ENCODE peak calls at places on chromosomes 3 and 15, in seven cellular contexts. One of them, this sample, is unnamed.

GRCh38 chr3:194320100-194320499 is 31.0 kb downstream of the CPN2 start:
- DNase-seq in body of pancreas: no peak
- DNase-seq in AG09319: no peak
- DNase-seq in NAMALWA: no peak
- DNase-seq in head of caudate nucleus: no peak
- DNase-seq in lower leg skin: no peak
- DNase-seq in HuH-7: no peak
- DNase-seq in this sample: no peak

GRCh38 chr3:40317061-40317676 is 7.7 kb downstream of the EIF1B start:
- DNase-seq in AG09319: no peak
- DNase-seq in NAMALWA: peak; percentile 86
- DNase-seq in HuH-7: peak; percentile 54
- DNase-seq in head of caudate nucleus: peak; percentile 41
- DNase-seq in lower leg skin: peak; percentile 36
- DNase-seq in body of pancreas: peak; percentile 69
- DNase-seq in this sample: no peak

GRCh38 chr3:133384331-133385027 is 15.4 kb upstream of the BFSP2 start:
- DNase-seq in AG09319: peak; percentile 7
- DNase-seq in NAMALWA: peak; percentile 79
- DNase-seq in body of pancreas: peak; percentile 69
- DNase-seq in head of caudate nucleus: peak; percentile 73
- DNase-seq in lower leg skin: no peak
- DNase-seq in HuH-7: peak; percentile 85
- DNase-seq in this sample: peak; percentile 28

GRCh38 chr3:77915341-77915740 is 875.4 kb downstream of the ROBO2 start:
- DNase-seq in AG09319: no peak
- DNase-seq in NAMALWA: no peak
- DNase-seq in lower leg skin: no peak
- DNase-seq in head of caudate nucleus: no peak
- DNase-seq in HuH-7: no peak
- DNase-seq in body of pancreas: no peak
- DNase-seq in this sample: no peak

GRCh38 chr3:76438971-76439370 is 600.9 kb upstream of the ROBO2 start:
- DNase-seq in HuH-7: no peak
- DNase-seq in lower leg skin: no peak
- DNase-seq in AG09319: no peak
- DNase-seq in NAMALWA: no peak
- DNase-seq in head of caudate nucleus: no peak
- DNase-seq in body of pancreas: no peak
- DNase-seq in this sample: no peak

GRCh38 chr3:105593315-105593714 is 226.6 kb downstream of the ALCAM start:
- DNase-seq in body of pancreas: no peak
- DNase-seq in HuH-7: no peak
- DNase-seq in lower leg skin: no peak
- DNase-seq in AG09319: no peak
- DNase-seq in head of caudate nucleus: no peak
- DNase-seq in NAMALWA: no peak
- DNase-seq in this sample: no peak

GRCh38 chr3:188046561-188047213 is 107.3 kb upstream of the LPP start:
- DNase-seq in head of caudate nucleus: no peak
- DNase-seq in body of pancreas: no peak
- DNase-seq in AG09319: no peak
- DNase-seq in NAMALWA: no peak
- DNase-seq in HuH-7: no peak
- DNase-seq in lower leg skin: no peak
- DNase-seq in this sample: no peak

GRCh38 chr3:72444642-72445223 is 403.5 kb downstream of the SHQ1 start:
- DNase-seq in lower leg skin: no peak
- DNase-seq in NAMALWA: no peak
- DNase-seq in HuH-7: no peak
- DNase-seq in head of caudate nucleus: no peak
- DNase-seq in body of pancreas: no peak
- DNase-seq in AG09319: no peak
- DNase-seq in this sample: no peak

GRCh38 chr3:12329063-12329462 is 40.2 kb downstream of the PPARG start:
- DNase-seq in body of pancreas: no peak
- DNase-seq in AG09319: no peak
- DNase-seq in head of caudate nucleus: no peak
- DNase-seq in lower leg skin: no peak
- DNase-seq in HuH-7: no peak
- DNase-seq in NAMALWA: no peak
- DNase-seq in this sample: no peak

GRCh38 chr3:151467069-151467468 is 6.2 kb upstream of the IGSF10 start:
- DNase-seq in lower leg skin: no peak
- DNase-seq in head of caudate nucleus: no peak
- DNase-seq in NAMALWA: peak; percentile 34
- DNase-seq in body of pancreas: no peak
- DNase-seq in AG09319: no peak
- DNase-seq in HuH-7: no peak
- DNase-seq in this sample: no peak

GRCh38 chr3:173708191-173708590 is 310.6 kb downstream of the NLGN1 start:
- DNase-seq in body of pancreas: no peak
- DNase-seq in lower leg skin: no peak
- DNase-seq in HuH-7: no peak
- DNase-seq in NAMALWA: no peak
- DNase-seq in head of caudate nucleus: no peak
- DNase-seq in AG09319: no peak
- DNase-seq in this sample: no peak

GRCh38 chr3:123870033-123870432 is 14.1 kb downstream of the MYLK start:
- DNase-seq in body of pancreas: no peak
- DNase-seq in head of caudate nucleus: no peak
- DNase-seq in AG09319: no peak
- DNase-seq in HuH-7: no peak
- DNase-seq in lower leg skin: no peak
- DNase-seq in NAMALWA: no peak
- DNase-seq in this sample: no peak

GRCh38 chr3:195868866-195869412 is 39.4 kb downstream of the TNK2 start:
- DNase-seq in HuH-7: no peak
- DNase-seq in head of caudate nucleus: no peak
- DNase-seq in body of pancreas: no peak
- DNase-seq in lower leg skin: no peak
- DNase-seq in NAMALWA: no peak
- DNase-seq in AG09319: no peak
- DNase-seq in this sample: peak; percentile 68

GRCh38 chr3:168212664-168213255 is 117.0 kb upstream of the GOLIM4 start:
- DNase-seq in body of pancreas: no peak
- DNase-seq in lower leg skin: no peak
- DNase-seq in AG09319: no peak
- DNase-seq in NAMALWA: no peak
- DNase-seq in HuH-7: no peak
- DNase-seq in head of caudate nucleus: no peak
- DNase-seq in this sample: no peak

GRCh38 chr3:63762180-63762579 is 56.9 kb upstream of the C3orf49 start:
- DNase-seq in lower leg skin: no peak
- DNase-seq in NAMALWA: no peak
- DNase-seq in HuH-7: no peak
- DNase-seq in AG09319: peak; percentile 51
- DNase-seq in body of pancreas: no peak
- DNase-seq in head of caudate nucleus: no peak
- DNase-seq in this sample: no peak

GRCh38 chr3:128763967-128764366 is 38.0 kb downstream of the RAB7A start:
- DNase-seq in body of pancreas: no peak
- DNase-seq in AG09319: no peak
- DNase-seq in lower leg skin: no peak
- DNase-seq in HuH-7: no peak
- DNase-seq in head of caudate nucleus: no peak
- DNase-seq in NAMALWA: no peak
- DNase-seq in this sample: no peak

GRCh38 chr15:60612400-60613048 is 133.6 kb upstream of the ICE2 start:
- DNase-seq in AG09319: no peak
- DNase-seq in NAMALWA: no peak
- DNase-seq in body of pancreas: no peak
- DNase-seq in lower leg skin: no peak
- DNase-seq in HuH-7: no peak
- DNase-seq in head of caudate nucleus: no peak
- DNase-seq in this sample: no peak

GRCh38 chr3:144039661-144040060 is 68.0 kb downstream of the DIPK2A start:
- DNase-seq in lower leg skin: no peak
- DNase-seq in HuH-7: no peak
- DNase-seq in AG09319: no peak
- DNase-seq in body of pancreas: no peak
- DNase-seq in head of caudate nucleus: no peak
- DNase-seq in NAMALWA: no peak
- DNase-seq in this sample: no peak

GRCh38 chr3:194690501-194691372 is 5.1 kb downstream of the FAM43A start:
- DNase-seq in head of caudate nucleus: no peak
- DNase-seq in AG09319: no peak
- DNase-seq in body of pancreas: no peak
- DNase-seq in HuH-7: no peak
- DNase-seq in NAMALWA: peak; percentile 64
- DNase-seq in lower leg skin: no peak
- DNase-seq in this sample: no peak

GRCh38 chr15:100112061-100112420 is 229.7 kb downstream of the ADAMTS17 start:
- DNase-seq in NAMALWA: no peak
- DNase-seq in head of caudate nucleus: no peak
- DNase-seq in body of pancreas: no peak
- DNase-seq in lower leg skin: no peak
- DNase-seq in AG09319: no peak
- DNase-seq in HuH-7: no peak
- DNase-seq in this sample: no peak

GRCh38 chr15:63500265-63501250 is 3.8 kb upstream of the USP3 start:
- DNase-seq in HuH-7: no peak
- DNase-seq in body of pancreas: peak; percentile 76
- DNase-seq in lower leg skin: no peak
- DNase-seq in AG09319: no peak
- DNase-seq in head of caudate nucleus: no peak
- DNase-seq in NAMALWA: no peak
- DNase-seq in this sample: no peak

GRCh38 chr3:19954676-19955075 is 7.8 kb downstream of the RAB5A start:
- DNase-seq in head of caudate nucleus: no peak
- DNase-seq in lower leg skin: no peak
- DNase-seq in NAMALWA: no peak
- DNase-seq in body of pancreas: no peak
- DNase-seq in AG09319: no peak
- DNase-seq in HuH-7: no peak
- DNase-seq in this sample: no peak

GRCh38 chr3:10017636-10018292 is 8.5 kb upstream of the FANCD2 start:
- DNase-seq in HuH-7: no peak
- DNase-seq in NAMALWA: no peak
- DNase-seq in head of caudate nucleus: no peak
- DNase-seq in AG09319: no peak
- DNase-seq in body of pancreas: no peak
- DNase-seq in lower leg skin: no peak
- DNase-seq in this sample: no peak

GRCh38 chr15:74320358-74321247 is 46.8 kb downstream of the CYP11A1 start:
- DNase-seq in lower leg skin: peak; percentile 18
- DNase-seq in head of caudate nucleus: peak; percentile 73
- DNase-seq in HuH-7: peak; percentile 71
- DNase-seq in body of pancreas: peak; percentile 28
- DNase-seq in AG09319: no peak
- DNase-seq in NAMALWA: peak; percentile 60
- DNase-seq in this sample: no peak

GRCh38 chr3:24678441-24678865 is 183.8 kb upstream of the THRB start:
- DNase-seq in lower leg skin: no peak
- DNase-seq in head of caudate nucleus: no peak
- DNase-seq in AG09319: peak; percentile 40
- DNase-seq in HuH-7: no peak
- DNase-seq in NAMALWA: no peak
- DNase-seq in body of pancreas: peak; percentile 44
- DNase-seq in this sample: no peak

GRCh38 chr3:197394464-197395321 is 96.3 kb upstream of the DLG1 start:
- DNase-seq in NAMALWA: no peak
- DNase-seq in HuH-7: peak; percentile 0
- DNase-seq in lower leg skin: peak; percentile 74
- DNase-seq in head of caudate nucleus: peak; percentile 52
- DNase-seq in body of pancreas: peak; percentile 22
- DNase-seq in AG09319: peak; percentile 76
- DNase-seq in this sample: peak; percentile 37

GRCh38 chr3:17136251-17136721 is 251.5 kb downstream of the PLCL2 start:
- DNase-seq in AG09319: no peak
- DNase-seq in body of pancreas: peak; percentile 56
- DNase-seq in lower leg skin: no peak
- DNase-seq in HuH-7: no peak
- DNase-seq in head of caudate nucleus: no peak
- DNase-seq in NAMALWA: no peak
- DNase-seq in this sample: peak; percentile 77

GRCh38 chr3:119219069-119219468 is 21.6 kb downstream of the B4GALT4 start:
- DNase-seq in AG09319: no peak
- DNase-seq in HuH-7: no peak
- DNase-seq in lower leg skin: no peak
- DNase-seq in body of pancreas: no peak
- DNase-seq in head of caudate nucleus: no peak
- DNase-seq in NAMALWA: peak; percentile 68
- DNase-seq in this sample: no peak

GRCh38 chr3:61224823-61225222 is 26.4 kb downstream of the FHIT start:
- DNase-seq in head of caudate nucleus: no peak
- DNase-seq in AG09319: no peak
- DNase-seq in body of pancreas: no peak
- DNase-seq in HuH-7: no peak
- DNase-seq in lower leg skin: no peak
- DNase-seq in NAMALWA: no peak
- DNase-seq in this sample: no peak

GRCh38 chr3:120615863-120616599 is 19.9 kb downstream of the NDUFB4 start:
- DNase-seq in body of pancreas: peak; percentile 18
- DNase-seq in HuH-7: no peak
- DNase-seq in NAMALWA: no peak
- DNase-seq in head of caudate nucleus: peak; percentile 32
- DNase-seq in AG09319: peak; percentile 4
- DNase-seq in lower leg skin: peak; percentile 55
- DNase-seq in this sample: peak; percentile 76

GRCh38 chr15:77243146-77243545 is 172.2 kb upstream of the TSPAN3 start:
- DNase-seq in NAMALWA: no peak
- DNase-seq in HuH-7: no peak
- DNase-seq in lower leg skin: no peak
- DNase-seq in AG09319: no peak
- DNase-seq in body of pancreas: no peak
- DNase-seq in head of caudate nucleus: no peak
- DNase-seq in this sample: no peak

GRCh38 chr15:44545934-44546802 is 9.2 kb downstream of the EIF3J start:
- DNase-seq in NAMALWA: peak; percentile 63
- DNase-seq in head of caudate nucleus: no peak
- DNase-seq in AG09319: no peak
- DNase-seq in body of pancreas: no peak
- DNase-seq in HuH-7: no peak
- DNase-seq in lower leg skin: no peak
- DNase-seq in this sample: no peak

GRCh38 chr3:116669576-116669975 is 40.0 kb upstream of the TUSC7 start:
- DNase-seq in body of pancreas: no peak
- DNase-seq in lower leg skin: no peak
- DNase-seq in head of caudate nucleus: no peak
- DNase-seq in NAMALWA: no peak
- DNase-seq in HuH-7: no peak
- DNase-seq in AG09319: no peak
- DNase-seq in this sample: no peak

This sample was measured in tibial artery.